ENCODE peak calls at places on chromosome 21, in five cellular contexts. J is AG04450, Z is astrocyte, C is epithelial cell of prostate, W is uterus. S is an unnamed sample.

GRCh38 chr21:14956826-14957225 is 108.0 kb downstream of the NRIP1 start:
- DNase-seq in J (peak; percentile 16), Z (peak; percentile 84), C (no peak), W (no peak), S (no peak)

GRCh38 chr21:16134134-16134533 is 404.4 kb downstream of the USP25 start:
- DNase-seq in J (no peak), Z (peak; percentile 31), C (no peak), W (no peak), S (no peak)

GRCh38 chr21:42009018-42009830 is 936 bp downstream of the ZBTB21 start:
- DNase-seq in J (no peak), Z (peak; percentile 61), C (no peak), W (peak; percentile 50), S (peak; percentile 58)

GRCh38 chr21:15199940-15200339 is 135.1 kb upstream of the NRIP1 start:
- DNase-seq in J (no peak), Z (no peak), C (no peak), W (no peak), S (no peak)

GRCh38 chr21:41477641-41478318 is 30.2 kb downstream of the TMPRSS2 start:
- DNase-seq in J (no peak), Z (peak; percentile 18), C (no peak), W (no peak), S (no peak)

GRCh38 chr21:42929969-42930368 is 4.5 kb upstream of the ERVH48-1 start:
- DNase-seq in J (no peak), Z (no peak), C (no peak), W (no peak), S (no peak)

GRCh38 chr21:42389449-42389835 is 6.4 kb downstream of the TMPRSS3 start:
- DNase-seq in J (no peak), Z (no peak), C (no peak), W (no peak), S (no peak)

GRCh38 chr21:20603236-20603635 is 395.0 kb upstream of the NCAM2 start:
- DNase-seq in J (no peak), Z (no peak), C (no peak), W (no peak), S (no peak)

GRCh38 chr21:42632771-42633690 is 20.4 kb upstream of the PDE9A start:
- DNase-seq in J (no peak), Z (no peak), C (no peak), W (no peak), S (no peak)

GRCh38 chr21:42376338-42376982 is 10.1 kb upstream of the TFF1 start:
- DNase-seq in J (no peak), Z (no peak), C (no peak), W (no peak), S (no peak)

GRCh38 chr21:43598416-43599120 is 60.7 kb downstream of the HSF2BP start:
- DNase-seq in J (no peak), Z (peak; percentile 83), C (no peak), W (no peak), S (no peak)

GRCh38 chr21:43954042-43954441 is 58.1 kb upstream of the TRAPPC10 start:
- DNase-seq in J (no peak), Z (no peak), C (no peak), W (no peak), S (peak; percentile 37)

GRCh38 chr21:43361493-43362296 is 65.2 kb downstream of the SIK1 start:
- DNase-seq in J (peak; percentile 26), Z (no peak), C (peak; percentile 76), W (no peak), S (peak; percentile 87)

GRCh38 chr21:28754127-28754611 is 238.5 kb downstream of the LTN1 start:
- DNase-seq in J (peak; percentile 93), Z (peak; percentile 93), C (no peak), W (peak; percentile 30), S (peak; percentile 59)

GRCh38 chr21:18832081-18832670 is 428.6 kb upstream of the TMPRSS15 start:
- DNase-seq in J (no peak), Z (no peak), C (no peak), W (no peak), S (no peak)

GRCh38 chr21:43355925-43356289 is 71.0 kb downstream of the SIK1 start:
- DNase-seq in J (no peak), Z (no peak), C (no peak), W (no peak), S (peak; percentile 8)

GRCh38 chr21:42232176-42232825 is 13.4 kb downstream of the ABCG1 start:
- DNase-seq in J (no peak), Z (no peak), C (no peak), W (no peak), S (no peak)

GRCh38 chr21:33265664-33266049 is 510 bp upstream of the IL10RB start:
- DNase-seq in J (no peak), Z (no peak), C (no peak), W (no peak), S (peak; percentile 67)

GRCh38 chr21:37665230-37666024 is 250.8 kb downstream of the KCNJ6 start:
- DNase-seq in J (no peak), Z (no peak), C (no peak), W (no peak), S (no peak)

GRCh38 chr21:43815107-43815742 is 25.8 kb downstream of the RRP1 start:
- DNase-seq in J (no peak), Z (no peak), C (no peak), W (no peak), S (peak; percentile 20)

GRCh38 chr21:18443686-18444085 is 40.1 kb upstream of the TMPRSS15 start:
- DNase-seq in J (no peak), Z (no peak), C (no peak), W (no peak), S (no peak)

GRCh38 chr21:38223893-38224540 is 32.8 kb upstream of the KCNJ15 start:
- DNase-seq in J (no peak), Z (peak; percentile 28), C (no peak), W (no peak), S (no peak)

GRCh38 chr21:41663805-41664788 is 102.8 kb downstream of the RIPK4 start:
- DNase-seq in J (no peak), Z (no peak), C (no peak), W (no peak), S (peak; percentile 33)

GRCh38 chr21:37245151-37245550 is 22.0 kb downstream of the VPS26C start:
- DNase-seq in J (no peak), Z (no peak), C (no peak), W (no peak), S (no peak)

GRCh38 chr21:35254752-35255138 is 205.6 kb upstream of the RUNX1 start:
- DNase-seq in J (no peak), Z (peak; percentile 27), C (no peak), W (no peak), S (no peak)

GRCh38 chr21:35258521-35258920 is 209.4 kb upstream of the RUNX1 start:
- DNase-seq in J (no peak), Z (no peak), C (no peak), W (no peak), S (no peak)

GRCh38 chr21:35254006-35254751 is 205.1 kb upstream of the RUNX1 start:
- DNase-seq in J (peak; percentile 60), Z (peak; percentile 94), C (peak; percentile 74), W (no peak), S (peak; percentile 50)

GRCh38 chr21:35257413-35257812 is 208.3 kb upstream of the RUNX1 start:
- DNase-seq in J (peak; percentile 68), Z (peak; percentile 93), C (peak; percentile 93), W (peak; percentile 45), S (peak; percentile 87)

GRCh38 chr21:35256468-35256988 is 207.4 kb upstream of the RUNX1 start:
- DNase-seq in J (peak; percentile 98), Z (peak; percentile 99), C (peak; percentile 94), W (peak; percentile 79), S (peak; percentile 92)
- H3K27ac ChIP-seq in J (peak overlapping the region; percentile 71), Z (peak overlapping the region; percentile 93), C (peak overlapping the region; percentile 94), W (no peak overlapping the region), S (peak overlapping the region; percentile 90)

GRCh38 chr21:45318146-45318555 is 30.5 kb upstream of the POFUT2 start:
- DNase-seq in J (no peak), Z (no peak), C (no peak), W (no peak), S (peak; percentile 18)
- H3K27ac ChIP-seq in J (peak overlapping the region; percentile 71), Z (peak overlapping the region; percentile 84), C (no peak overlapping the region), W (peak overlapping the region; percentile 76), S (peak overlapping the region; percentile 49)

GRCh38 chr21:25931791-25932190 is 197.0 kb downstream of the GABPA start:
- DNase-seq in J (no peak), Z (no peak), C (no peak), W (no peak), S (no peak)
- H3K27ac ChIP-seq in J (no peak overlapping the region), Z (no peak overlapping the region), C (no peak overlapping the region), W (peak overlapping the region; percentile 77), S (no peak overlapping the region)

GRCh38 chr21:46036696-46037337 is 55.2 kb downstream of the COL6A1 start:
- DNase-seq in J (no peak), Z (no peak), C (no peak), W (peak; percentile 62), S (no peak)
- H3K27ac ChIP-seq in J (peak overlapping the region; percentile 92), Z (no peak overlapping the region), C (no peak overlapping the region), W (peak overlapping the region; percentile 59), S (no peak overlapping the region)

DNA sequence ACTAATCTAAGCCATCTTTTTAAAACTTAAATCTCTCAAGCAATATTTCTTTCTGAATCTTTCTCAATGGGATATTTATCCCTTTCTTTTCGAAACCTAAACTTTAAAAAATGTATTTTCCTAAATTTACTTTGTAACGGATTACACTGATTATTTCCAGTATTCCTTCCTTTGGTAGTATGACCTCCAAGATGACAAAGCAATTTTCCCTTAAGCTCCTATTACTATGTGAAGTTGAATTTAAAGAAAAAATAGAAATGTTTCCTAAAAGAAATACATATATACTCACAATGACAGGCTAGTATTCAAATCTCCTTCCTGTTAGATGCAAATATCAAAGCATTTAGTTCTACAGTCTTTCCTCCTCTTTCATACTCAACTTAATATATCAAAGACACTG is 15.8 kb downstream of the SCAF4 start:
- DNase-seq in J (no peak), Z (no peak), C (no peak), W (no peak), S (no peak)
- H3K27ac ChIP-seq in J (no peak overlapping the region), Z (no peak overlapping the region), C (no peak overlapping the region), W (no peak overlapping the region), S (no peak overlapping the region)

DNA sequence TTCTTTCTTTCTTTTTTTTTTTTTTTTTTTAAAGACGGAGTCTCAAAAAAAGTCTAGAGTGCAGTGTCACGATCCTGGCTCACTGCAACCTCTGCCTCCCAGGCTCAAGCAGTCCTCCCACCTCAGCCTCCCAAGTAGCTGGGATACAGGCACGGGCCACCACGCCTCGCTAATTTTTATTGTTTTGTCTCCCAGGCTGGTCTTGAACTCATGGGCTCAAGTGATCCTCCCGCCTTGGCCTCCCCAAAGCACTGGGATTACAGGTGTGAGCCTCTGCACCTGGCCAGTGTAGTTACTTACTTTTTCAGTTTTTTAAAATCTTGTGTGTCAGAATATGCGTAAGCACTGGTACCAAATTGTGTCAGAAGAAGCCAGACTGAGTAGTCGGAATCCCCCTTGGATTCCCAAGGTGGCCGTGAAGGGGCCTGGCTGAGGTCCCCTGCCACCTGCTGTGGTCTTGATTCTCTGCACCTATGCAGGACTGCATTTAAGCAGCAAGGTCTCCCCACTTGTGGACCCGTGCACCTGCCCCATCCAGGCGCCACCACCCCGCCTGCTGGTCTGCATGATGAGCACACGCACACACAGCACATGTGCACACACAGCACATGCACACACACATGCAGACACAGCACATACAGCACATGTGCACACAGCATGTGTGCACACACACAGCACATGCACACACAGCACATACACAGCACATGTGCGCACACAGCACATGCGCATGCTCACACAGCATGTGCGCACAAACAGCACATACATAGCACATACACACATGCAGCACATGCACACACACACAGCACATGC is 47.5 kb downstream of the PCNT start:
- DNase-seq in J (no peak), Z (no peak), C (no peak), W (no peak), S (no peak)
- H3K27ac ChIP-seq in J (no peak overlapping the region), Z (no peak overlapping the region), C (no peak overlapping the region), W (no peak overlapping the region), S (no peak overlapping the region)